ENCODE peak calls at places on chromosome X, in four cellular contexts. L is heart left ventricle, I is WTC11, W is GM10248. A is an unnamed sample.

GRCh38 chrX:56733459-56734046 is 4.5 kb downstream of the NBDY start:
- DNase-seq in L (peak; percentile 20), I (peak; percentile 39), W (peak; percentile 23), A (peak; percentile 80)

GRCh38 chrX:46953597-46953996 is 41.4 kb downstream of the JADE3 start:
- DNase-seq in L (no peak), I (no peak), W (no peak), A (no peak)

GRCh38 chrX:97189668-97190067 is 306.0 kb downstream of the RPA4 start:
- DNase-seq in L (no peak), I (no peak), W (no peak), A (no peak)

GRCh38 chrX:110691446-110691845 is 104.2 kb downstream of the CHRDL1 start:
- DNase-seq in L (no peak), I (no peak), W (no peak), A (no peak)

GRCh38 chrX:33128048-33128805 is 83.1 kb downstream of the DMD start:
- DNase-seq in L (no peak), I (no peak), W (no peak), A (no peak)

GRCh38 chrX:124190440-124190839 is 142.0 kb upstream of the TEX13D start:
- DNase-seq in L (no peak), I (no peak), W (no peak), A (no peak)

GRCh38 chrX:136528645-136529315 is 3.2 kb upstream of the VGLL1 start:
- DNase-seq in L (no peak), I (peak; percentile 13), W (no peak), A (no peak)

GRCh38 chrX:138775501-138775900 is 64.0 kb upstream of the FGF13 start:
- DNase-seq in L (no peak), I (no peak), W (peak; percentile 18), A (no peak)

GRCh38 chrX:138026211-138026610 is 460.3 kb downstream of the ZIC3 start:
- DNase-seq in L (no peak), I (no peak), W (peak; percentile 15), A (no peak)

GRCh38 chrX:17692709-17693346 is 44.5 kb upstream of the SCML1 start:
- DNase-seq in L (no peak), I (peak; percentile 13), W (no peak), A (no peak)

GRCh38 chrX:40402771-40403533 is 177.8 kb upstream of the ATP6AP2 start:
- DNase-seq in L (no peak), I (no peak), W (no peak), A (no peak)

GRCh38 chrX:54085666-54086065 is 41.4 kb upstream of the PHF8 start:
- DNase-seq in L (no peak), I (no peak), W (no peak), A (no peak)

GRCh38 chrX:20461576-20461975 is 194.9 kb upstream of the RPS6KA3 start:
- DNase-seq in L (no peak), I (no peak), W (no peak), A (no peak)

GRCh38 chrX:39592776-39593175 is 505.0 kb downstream of the BCOR start:
- DNase-seq in L (no peak), I (no peak), W (no peak), A (no peak)

GRCh38 chrX:40470830-40471429 is 109.8 kb upstream of the ATP6AP2 start:
- DNase-seq in L (no peak), I (no peak), W (no peak), A (no peak)

GRCh38 chrX:63350551-63350950 is 581 bp downstream of the SPIN4 start:
- DNase-seq in L (peak; percentile 15), I (no peak), W (peak; percentile 15), A (peak; percentile 35)

GRCh38 chrX:117998171-117998570 is 118.4 kb downstream of the KLHL13 start:
- DNase-seq in L (no peak), I (no peak), W (no peak), A (no peak)

GRCh38 chrX:7068939-7069367 is 78.6 kb upstream of the STS start:
- DNase-seq in L (no peak), I (peak; percentile 54), W (no peak), A (peak; percentile 30)

GRCh38 chrX:150627957-150628356 is 59.5 kb downstream of the MTM1 start:
- DNase-seq in L (no peak), I (no peak), W (no peak), A (no peak)

GRCh38 chrX:123873956-123874355 is 14.1 kb downstream of the XIAP start:
- DNase-seq in L (no peak), I (no peak), W (no peak), A (no peak)

GRCh38 chrX:50680990-50681389 is 133.0 kb downstream of the SHROOM4 start:
- DNase-seq in L (no peak), I (peak; percentile 18), W (no peak), A (no peak)

GRCh38 chrX:51420610-51421009 is 75.8 kb downstream of the NUDT11 start:
- DNase-seq in L (no peak), I (no peak), W (no peak), A (peak; percentile 13)

GRCh38 chrX:153830632-153831434 is 489 bp upstream of the PDZD4 start:
- DNase-seq in L (no peak), I (no peak), W (peak; percentile 14), A (no peak)

GRCh38 chrX:13048265-13048664 is 3.8 kb upstream of the FAM9C start:
- DNase-seq in L (no peak), I (no peak), W (no peak), A (no peak)

GRCh38 chrX:124338733-124339514 is 6.5 kb downstream of the TEX13D start:
- DNase-seq in L (no peak), I (no peak), W (no peak), A (peak; percentile 52)

GRCh38 chrX:15946783-15947550 is 92.4 kb upstream of the AP1S2 start:
- DNase-seq in L (no peak), I (no peak), W (no peak), A (peak; percentile 11)

GRCh38 chrX:13266641-13267420 is 53.0 kb downstream of the ATXN3L start:
- DNase-seq in L (no peak), I (no peak), W (no peak), A (no peak)

GRCh38 chrX:50812995-50813842 is 775 bp downstream of the SHROOM4 start:
- DNase-seq in L (peak; percentile 43), I (peak; percentile 28), W (no peak), A (no peak)

GRCh38 chrX:133985164-133986007 is at the start of gene GPC3:
- DNase-seq in L (peak; percentile 16), I (peak; percentile 73), W (peak; percentile 32), A (peak; percentile 34)

GRCh38 chrX:154742623-154743022 is 8.3 kb downstream of the GAB3 start:
- DNase-seq in L (no peak), I (no peak), W (no peak), A (no peak)

GRCh38 chrX:42524374-42524773 is 253.6 kb downstream of the PPP1R2C start:
- DNase-seq in L (no peak), I (no peak), W (no peak), A (no peak)

GRCh38 chrX:7941390-7942042 is 14.3 kb upstream of the PNPLA4 start:
- DNase-seq in L (no peak), I (peak; percentile 9), W (no peak), A (no peak)

GRCh38 chrX:132480581-132481203 is 8.1 kb downstream of the MBNL3 start:
- DNase-seq in L (no peak), I (no peak), W (peak; percentile 39), A (peak; percentile 63)

GRCh38 chrX:8897259-8897658 is 96.1 kb upstream of the FAM9A start:
- DNase-seq in L (no peak), I (no peak), W (no peak), A (no peak)

GRCh38 chrX:148501121-148502066 is 977 bp downstream of the AFF2 start:
- DNase-seq in L (no peak), I (peak; percentile 51), W (peak; percentile 11), A (peak; percentile 49)

GRCh38 chrX:32448320-32448719 is 763.0 kb downstream of the DMD start:
- DNase-seq in L (no peak), I (no peak), W (peak; percentile 6), A (no peak)

GRCh38 chrX:125004799-125005198 is 314.9 kb upstream of the TEX13C start:
- DNase-seq in L (no peak), I (no peak), W (no peak), A (no peak)

GRCh38 chrX:129759576-129760061 is 20.1 kb upstream of the SASH3 start:
- DNase-seq in L (no peak), I (no peak), W (no peak), A (peak; percentile 77)
- TF ChIP-seq CTCF in L (no peak), I (no peak), W (peak; percentile 3), A (no peak)

GRCh38 chrX:21758488-21758887 is 572 bp upstream of the SMPX start:
- DNase-seq in L (no peak), I (no peak), W (no peak), A (no peak)
- TF ChIP-seq CTCF in L (no peak), I (no peak), W (no peak), A (no peak)

GRCh38 chrX:66760648-66761047 is 121.8 kb upstream of the EDA2R start:
- DNase-seq in L (no peak), I (no peak), W (no peak), A (no peak)
- TF ChIP-seq CTCF in L (no peak), I (no peak), W (no peak), A (no peak)

GRCh38 chrX:3962511-3963350 is 249.3 kb upstream of the PRKX start:
- DNase-seq in L (no peak), I (no peak), W (peak; percentile 9), A (peak; percentile 7)
- TF ChIP-seq CTCF in L (no peak), I (no peak), W (no peak), A (peak; percentile 49)

A was measured in activated CD8-positive, alpha-beta T cell treated with anti-CD3 and anti-CD28 coated beads for 36 hours.